ENCODE peak calls at places on chromosomes 13 and 19, in seven cellular contexts. T is CD8-positive, alpha-beta T cell; P is mesenchymal stem cell; L is cardiac muscle cell; M is adrenal gland; O is AG04449; K is fibroblast of the aortic adventitia. N is an unnamed sample.

GRCh38 chr13:22014469-22014868 is 343.6 kb downstream of the FGF9 start:
- DNase-seq in O (no peak), P (peak), K (no peak), T (no peak), M (peak), L (no peak), N (no peak)

GRCh38 chr19:17001603-17002183 is 24.9 kb downstream of the CPAMD8 start:
- DNase-seq in M (no peak), K (no peak), L (no peak), P (no peak), T (peak), O (no peak), N (no peak)

GRCh38 chr19:33998739-33999345 is 173.5 kb upstream of the LSM14A start:
- DNase-seq in L (peak), O (no peak), K (peak), P (peak), M (no peak), T (no peak), N (no peak)

GRCh38 chr19:52524086-52524485 is 3.4 kb upstream of the ZNF808 start:
- DNase-seq in L (no peak), T (no peak), K (no peak), M (no peak), O (no peak), P (no peak), N (no peak)

GRCh38 chr19:32735936-32736335 is 16.4 kb downstream of the TDRD12 start:
- DNase-seq in K (no peak), P (no peak), T (no peak), O (no peak), L (no peak), M (no peak), N (no peak)

GRCh38 chr13:44440046-44440608 is 66.5 kb downstream of the SERP2 start:
- DNase-seq in M (no peak), O (no peak), K (no peak), L (no peak), P (peak), T (no peak), N (no peak)

GRCh38 chr19:58021541-58022282 is 12.1 kb upstream of the ZSCAN1 start:
- DNase-seq in P (peak), T (no peak), L (peak), O (no peak), K (peak), M (peak), N (no peak)

GRCh38 chr13:38635030-38635429 is 51.8 kb upstream of the FREM2 start:
- DNase-seq in K (no peak), L (no peak), T (no peak), P (no peak), M (no peak), O (no peak), N (no peak)

GRCh38 chr19:57280913-57281425 is 684 bp downstream of the ZNF460 start:
- DNase-seq in M (peak), K (peak), O (no peak), P (no peak), T (peak), L (no peak), N (no peak)

GRCh38 chr19:33333151-33333550 is 30.8 kb upstream of the CEBPA start:
- DNase-seq in T (no peak), L (no peak), P (no peak), O (no peak), M (no peak), K (no peak), N (no peak)

GRCh38 chr13:69633044-69633443 is 474.6 kb upstream of the ATXN8OS start:
- DNase-seq in T (no peak), O (no peak), M (no peak), K (no peak), L (no peak), P (no peak), N (no peak)

GRCh38 chr19:14369399-14370168 is 11.7 kb upstream of the ADGRE5 start:
- DNase-seq in O (no peak), L (peak), M (peak), P (no peak), K (peak), T (peak), N (no peak)

GRCh38 chr19:42197375-42197817 is 20.1 kb downstream of the DEDD2 start:
- DNase-seq in O (no peak), M (no peak), K (no peak), L (no peak), T (no peak), P (no peak), N (no peak)

GRCh38 chr13:31242935-31243334 is 43.2 kb downstream of the B3GLCT start:
- DNase-seq in T (no peak), M (no peak), O (no peak), P (no peak), L (peak), K (peak), N (no peak)

GRCh38 chr13:46274094-46274698 is 62.5 kb downstream of the LRRC63 start:
- DNase-seq in M (no peak), L (no peak), K (no peak), P (no peak), T (no peak), O (no peak), N (no peak)

GRCh38 chr19:18489627-18490184 is 32.2 kb downstream of the ELL start:
- DNase-seq in M (no peak), L (no peak), T (no peak), O (no peak), P (no peak), K (no peak), N (no peak)

GRCh38 chr13:113536461-113537110 is 46.1 kb upstream of the DCUN1D2 start:
- DNase-seq in O (no peak), M (no peak), K (no peak), T (no peak), L (no peak), P (no peak), N (no peak)

GRCh38 chr13:102399791-102400618 is 1.8 kb downstream of the FGF14 start:
- DNase-seq in T (no peak), O (no peak), P (peak), K (no peak), L (no peak), M (no peak), N (no peak)
- H3K4me3 ChIP-seq in T (peak), O (peak), P (peak), K (peak), L (peak), M (peak), N (peak)

GRCh38 chr13:75366380-75367280 is 115.3 kb downstream of the TBC1D4 start:
- DNase-seq in O (no peak), T (no peak), K (no peak), L (no peak), M (no peak), P (no peak), N (no peak)

GRCh38 chr13:75368167-75368566 is 113.8 kb downstream of the TBC1D4 start:
- DNase-seq in P (peak), K (peak), M (peak), L (peak), O (peak), T (no peak), N (peak)

GRCh38 chr13:75364131-75364713 is 117.7 kb downstream of the TBC1D4 start:
- DNase-seq in L (no peak), T (no peak), O (no peak), P (no peak), K (no peak), M (no peak), N (no peak)

GRCh38 chr13:75363371-75363770 is 118.6 kb downstream of the TBC1D4 start:
- DNase-seq in T (no peak), O (no peak), P (no peak), M (no peak), L (no peak), K (no peak), N (no peak)

GRCh38 chr13:75365724-75366173 is 116.2 kb downstream of the TBC1D4 start:
- DNase-seq in M (no peak), P (peak), O (no peak), K (peak), T (no peak), L (peak), N (peak)
- H3K4me3 ChIP-seq in M (no peak), P (no peak), O (no peak), K (no peak), T (no peak), L (no peak), N (no peak)

DNA sequence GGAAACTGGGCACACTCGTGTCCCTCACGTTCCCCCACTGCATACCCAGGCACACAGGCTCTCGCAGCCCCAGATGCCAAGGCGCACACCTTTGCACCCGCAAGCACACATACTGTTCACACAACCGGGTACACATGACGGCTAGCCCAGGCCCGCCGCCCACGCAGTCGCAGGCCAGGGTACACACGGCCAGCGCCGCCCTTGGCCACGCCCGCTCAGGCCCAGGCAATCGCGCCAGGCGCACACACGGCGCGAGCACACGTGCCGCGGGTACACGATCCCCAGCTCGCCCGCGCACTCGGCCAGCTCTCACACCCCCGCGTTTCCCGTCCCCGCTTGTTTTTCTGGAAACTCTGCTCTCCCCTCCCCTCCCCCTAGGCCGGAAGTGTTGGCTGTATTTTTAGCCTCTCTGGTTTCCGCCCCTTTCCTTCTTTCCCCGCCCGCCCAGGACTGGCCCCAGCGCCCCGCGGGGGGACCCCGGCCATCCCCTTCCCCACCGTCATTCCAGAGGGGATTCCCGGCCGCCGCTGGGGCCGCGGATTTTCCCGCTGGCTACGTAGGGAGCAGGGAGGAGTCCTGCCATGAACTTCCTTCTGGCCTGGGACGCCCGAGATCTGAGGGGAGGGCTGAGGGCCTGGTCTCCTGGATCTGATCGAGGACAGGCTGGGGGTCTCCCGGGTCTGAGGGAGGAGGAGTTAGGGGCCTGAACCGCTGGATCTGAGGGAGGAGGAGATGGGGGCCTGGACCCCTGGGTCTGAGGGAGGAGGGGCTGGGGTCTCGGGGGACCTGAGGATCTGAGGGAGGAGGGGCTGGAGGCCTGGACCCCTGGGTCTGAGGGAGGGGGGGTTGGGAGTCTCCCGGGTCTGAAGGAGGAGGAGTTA is 4.0 kb upstream of the ZFP36 start:
- DNase-seq in O (no peak), P (peak), L (peak), K (peak), M (peak), T (peak), N (peak)
- H3K4me3 ChIP-seq in O (peak), P (peak), L (peak), K (peak), M (no peak), T (peak), N (peak)

DNA sequence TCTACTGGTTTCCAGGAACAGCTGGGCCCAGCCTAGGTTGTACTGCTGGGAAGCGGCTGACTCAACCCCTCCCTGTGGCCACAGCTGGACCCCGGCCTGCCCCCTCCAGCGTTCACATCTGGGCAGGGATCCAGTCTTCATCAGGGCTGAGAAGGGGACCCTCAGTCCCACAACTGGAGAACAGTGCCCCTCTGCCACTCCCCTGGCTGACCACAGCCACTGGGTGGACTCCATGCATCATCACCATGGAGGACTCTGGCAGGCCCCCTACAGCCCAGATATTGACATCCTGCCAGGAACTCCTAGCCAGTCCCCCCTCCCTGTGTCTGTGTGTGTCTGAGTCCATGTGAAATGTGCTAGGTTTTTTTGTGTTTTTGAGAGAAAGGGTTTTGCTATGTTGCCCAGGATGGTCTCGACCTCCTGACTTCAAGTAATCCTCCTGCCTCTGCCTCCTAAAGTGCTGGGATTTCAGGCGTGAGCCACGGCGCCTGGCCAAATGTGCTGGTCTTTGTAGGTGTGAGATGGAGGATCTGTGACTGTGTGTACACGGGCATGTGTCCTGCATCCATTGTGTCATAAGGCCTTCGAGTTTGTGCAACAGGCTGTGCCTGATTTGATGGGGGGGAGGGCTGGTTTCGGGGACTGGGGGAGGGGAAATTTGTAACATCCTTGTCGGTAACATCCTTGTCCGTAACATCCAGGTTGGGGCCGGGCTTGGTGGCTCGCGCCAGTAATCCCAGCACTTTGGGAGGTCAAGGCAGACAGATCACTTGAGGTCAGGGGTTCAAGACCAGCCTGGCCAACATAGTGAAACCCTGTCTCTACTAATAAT is 4.0 kb upstream of the HOOK2 start:
- DNase-seq in L (peak), M (peak), K (peak), T (no peak), P (peak), O (no peak), N (peak)
- H3K4me3 ChIP-seq in L (no peak), M (no peak), K (peak), T (no peak), P (peak), O (peak), N (peak)

DNA sequence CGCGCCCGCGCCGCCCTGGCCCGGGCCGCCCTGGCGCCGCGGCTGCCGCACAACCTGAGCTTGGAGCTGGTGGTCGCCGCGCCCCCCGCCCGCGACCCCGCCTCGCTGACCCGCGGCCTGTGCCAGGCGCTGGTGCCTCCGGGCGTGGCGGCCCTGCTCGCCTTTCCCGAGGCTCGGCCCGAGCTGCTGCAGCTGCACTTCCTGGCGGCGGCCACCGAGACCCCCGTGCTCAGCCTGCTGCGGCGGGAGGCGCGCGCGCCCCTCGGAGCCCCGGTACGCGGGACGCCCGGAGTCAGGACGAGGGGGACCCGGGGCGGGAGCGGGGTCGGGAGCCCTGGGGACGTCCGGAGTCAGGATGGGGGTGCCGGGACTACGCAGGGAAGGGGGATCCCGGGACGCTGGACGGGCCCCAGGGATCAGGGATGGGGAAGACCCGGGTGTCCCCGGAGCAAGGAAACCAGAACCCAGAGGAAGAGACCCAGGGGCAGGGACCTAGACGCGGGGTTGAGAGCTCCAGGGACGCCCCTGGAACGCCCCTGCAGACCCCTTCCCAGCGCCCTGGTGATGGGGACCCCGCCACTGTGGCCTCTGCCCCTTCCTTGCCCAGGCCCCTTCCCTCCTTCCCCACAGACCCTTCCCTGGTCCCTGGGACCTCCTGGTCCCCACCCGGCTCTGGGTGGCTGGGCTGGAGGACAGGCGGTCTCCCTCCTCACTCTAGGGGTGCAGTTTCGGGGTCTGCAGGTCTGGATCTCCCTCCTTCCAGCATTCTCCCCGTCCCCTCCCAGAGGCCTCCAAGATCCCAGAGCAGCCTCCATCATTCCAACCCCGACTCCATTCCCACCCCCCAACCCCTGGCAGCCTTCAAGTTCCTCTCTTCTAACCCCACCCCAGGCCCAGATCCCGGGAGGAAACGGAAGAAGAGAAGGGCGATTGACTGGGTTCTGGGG is 645 bp downstream of the GRIN3B start:
- DNase-seq in K (no peak), O (no peak), P (no peak), T (no peak), M (no peak), L (no peak), N (no peak)
- H3K4me3 ChIP-seq in K (peak), O (no peak), P (no peak), T (no peak), M (no peak), L (peak), N (peak)

DNA sequence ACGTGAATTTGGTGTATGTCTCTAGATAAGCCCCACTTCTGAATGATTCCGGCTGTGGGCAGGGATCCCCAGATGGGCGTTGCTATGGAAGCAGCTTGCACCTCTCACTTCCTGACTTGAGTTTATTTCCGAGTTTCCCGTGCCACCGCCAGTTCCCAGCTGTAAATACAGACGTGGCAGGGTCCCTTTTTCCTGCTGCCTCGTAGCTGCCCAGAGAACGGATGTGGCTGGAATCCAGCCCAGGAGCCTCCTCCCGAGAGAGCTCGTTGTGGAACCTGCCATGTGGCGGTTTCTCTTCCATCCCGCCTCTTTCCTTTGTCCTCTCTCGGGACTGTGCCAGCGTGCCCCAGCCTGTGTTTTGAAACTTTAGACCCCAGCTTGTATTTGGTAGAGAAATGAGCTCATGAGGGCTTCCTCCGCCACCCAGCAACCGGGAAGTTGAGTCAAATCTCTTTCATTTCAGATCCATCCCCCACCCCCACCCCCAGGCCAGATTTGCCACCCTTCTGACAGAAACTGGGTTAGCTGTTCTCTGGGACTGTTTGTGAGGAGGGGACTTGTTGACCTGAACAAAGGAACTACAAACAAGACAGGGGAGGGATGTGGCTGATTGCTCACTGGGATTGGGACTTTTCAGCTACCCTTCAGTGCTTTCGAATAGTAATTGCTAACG is 96.6 kb downstream of the SIPA1L3 start:
- DNase-seq in L (peak), M (peak), K (peak), T (no peak), P (peak), O (peak), N (peak)
- H3K4me3 ChIP-seq in L (no peak), M (no peak), K (peak), T (no peak), P (peak), O (peak), N (peak)

GRCh38 chr19:38988632-38989031 is 13.1 kb upstream of the FBXO17 start:
- DNase-seq in P (no peak), M (no peak), K (no peak), L (no peak), O (no peak), T (no peak), N (no peak)
- H3K4me3 ChIP-seq in P (no peak), M (no peak), K (no peak), L (no peak), O (no peak), T (no peak), N (no peak)

GRCh38 chr19:2230029-2230531 is 6.0 kb downstream of the PLEKHJ1 start:
- DNase-seq in P (no peak), T (no peak), L (no peak), O (no peak), K (no peak), M (no peak), N (no peak)

GRCh38 chr19:2227415-2228156 is 8.5 kb downstream of the PLEKHJ1 start:
- DNase-seq in P (no peak), M (peak), L (no peak), T (no peak), K (no peak), O (no peak), N (no peak)

GRCh38 chr19:2230807-2231533 is 5.2 kb downstream of the PLEKHJ1 start:
- DNase-seq in T (no peak), O (no peak), L (no peak), P (no peak), K (no peak), M (peak), N (no peak)

GRCh38 chr19:2228157-2229030 is 7.7 kb downstream of the PLEKHJ1 start:
- DNase-seq in O (no peak), K (no peak), T (no peak), M (no peak), L (no peak), P (no peak), N (no peak)

GRCh38 chr19:2229103-2230028 is 6.8 kb downstream of the PLEKHJ1 start:
- DNase-seq in T (no peak), P (no peak), M (no peak), L (no peak), K (no peak), O (no peak), N (no peak)
- H3K4me3 ChIP-seq in T (no peak), P (no peak), M (no peak), L (no peak), K (no peak), O (no peak), N (no peak)

GRCh38 chr19:19966862-19967261 is 66.1 kb downstream of the ZNF93 start:
- DNase-seq in L (no peak), M (no peak), O (no peak), K (no peak), P (no peak), T (no peak), N (no peak)

DNA sequence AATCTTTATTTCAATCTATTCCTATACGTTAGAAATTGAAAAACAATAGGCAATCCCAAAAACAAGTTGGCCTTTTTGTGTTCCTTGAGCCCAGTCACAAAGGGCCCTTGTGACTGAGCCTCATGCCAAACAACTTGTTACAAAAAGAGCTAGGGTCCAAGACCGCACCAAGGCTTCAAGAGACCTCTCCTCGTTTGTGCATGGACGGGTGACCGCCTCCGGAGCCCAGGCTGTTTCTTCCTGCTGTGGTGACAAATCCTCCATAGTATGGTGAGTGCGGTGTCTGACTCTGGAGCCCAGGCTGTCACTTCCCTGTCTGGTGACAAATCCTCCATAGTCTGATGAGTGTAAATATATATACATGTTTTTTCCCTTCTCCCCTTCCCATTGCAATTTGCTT is 63.7 kb downstream of the ZNF93 start:
- DNase-seq in M (no peak), O (no peak), L (no peak), P (no peak), T (no peak), K (no peak), N (no peak)
- H3K4me3 ChIP-seq in M (no peak), O (no peak), L (no peak), P (no peak), T (no peak), K (no peak), N (no peak)